ENCODE peak calls at places on chromosomes 7 and 10, in seven cellular contexts. K, M, I, P, Q, A and G are unnamed samples.

GRCh38 chr10:60809157-60809556 is 30.9 kb downstream of the CDK1 start:
- DNase-seq in M (peak; percentile 47), P (no peak), A (no peak), Q (no peak), I (no peak), K (peak; percentile 90), G (no peak)

GRCh38 chr10:78777466-78778256 is 291.1 kb upstream of the ZMIZ1 start:
- DNase-seq in K (peak; percentile 55), A (peak; percentile 79), Q (no peak), P (no peak), M (peak; percentile 33), I (no peak), G (no peak)

GRCh38 chr7:141649865-141650499 is 52.0 kb downstream of the DENND11 start:
- DNase-seq in P (no peak), I (peak; percentile 70), K (peak; percentile 90), A (peak; percentile 68), Q (peak; percentile 66), M (peak; percentile 45), G (peak; percentile 57)

GRCh38 chr10:97173036-97173435 is 12.7 kb downstream of the SLIT1 start:
- DNase-seq in P (no peak), I (no peak), K (no peak), A (no peak), M (no peak), Q (no peak), G (no peak)

GRCh38 chr7:89339748-89340147 is 544.2 kb upstream of the TEX47 start:
- DNase-seq in A (no peak), Q (no peak), P (no peak), M (no peak), I (no peak), K (no peak), G (no peak)

GRCh38 chr10:110643670-110644597 is at the start of gene RBM20:
- DNase-seq in Q (no peak), K (no peak), A (no peak), P (no peak), I (no peak), M (no peak), G (peak; percentile 50)

GRCh38 chr10:118471863-118472262 is 123.6 kb downstream of the PRLHR start:
- DNase-seq in Q (no peak), K (peak; percentile 98), A (no peak), M (no peak), I (no peak), P (no peak), G (no peak)

GRCh38 chr7:104272767-104273384 is 55.5 kb upstream of the LHFPL3 start:
- DNase-seq in K (peak; percentile 68), Q (peak; percentile 7), M (no peak), A (no peak), I (no peak), P (no peak), G (no peak)

GRCh38 chr10:45000138-45000763 is 472 bp upstream of the ZNF22 start:
- DNase-seq in A (peak; percentile 91), P (no peak), M (peak; percentile 86), Q (no peak), I (no peak), K (peak; percentile 97), G (no peak)

GRCh38 chr10:26697922-26698608 is 564 bp downstream of the PDSS1 start:
- DNase-seq in I (no peak), A (no peak), K (peak; percentile 5), P (no peak), M (no peak), Q (no peak), G (no peak)

GRCh38 chr7:45647967-45648670 is 74.0 kb downstream of the ADCY1 start:
- DNase-seq in M (no peak), Q (no peak), A (no peak), I (peak; percentile 21), K (no peak), P (no peak), G (no peak)

GRCh38 chr7:142407939-142408573 is 150.2 kb upstream of the PRSS58 start:
- DNase-seq in A (no peak), P (no peak), I (no peak), M (no peak), K (peak; percentile 30), Q (no peak), G (no peak)

GRCh38 chr10:8402469-8403074 is 348.1 kb downstream of the GATA3 start:
- DNase-seq in I (no peak), P (no peak), K (no peak), M (no peak), A (no peak), Q (no peak), G (no peak)

GRCh38 chr7:37977243-37977642 is 56.8 kb downstream of the EPDR1 start:
- DNase-seq in P (no peak), K (peak; percentile 58), M (no peak), Q (no peak), A (no peak), I (no peak), G (no peak)

GRCh38 chr10:59907918-59908807 is 1.8 kb upstream of the CCDC6 start:
- DNase-seq in P (peak; percentile 60), A (peak; percentile 81), Q (peak; percentile 63), M (peak; percentile 65), I (peak; percentile 64), K (peak; percentile 91), G (peak; percentile 61)

GRCh38 chr7:31175672-31176071 is 123.6 kb downstream of the ADCYAP1R1 start:
- DNase-seq in A (no peak), M (no peak), I (no peak), K (no peak), Q (no peak), P (no peak), G (no peak)

GRCh38 chr7:56007167-56007652 is 42.8 kb downstream of the NIPSNAP2 start:
- DNase-seq in A (no peak), I (no peak), P (no peak), M (no peak), K (no peak), Q (no peak), G (no peak)

GRCh38 chr7:131224996-131225395 is 102.7 kb upstream of the MKLN1 start:
- DNase-seq in A (no peak), M (no peak), K (no peak), P (no peak), Q (no peak), I (no peak), G (no peak)

GRCh38 chr10:62323751-62324150 is 50.4 kb upstream of the ZNF365 start:
- DNase-seq in I (no peak), A (no peak), Q (no peak), K (no peak), M (no peak), P (no peak), G (no peak)

GRCh38 chr7:69738396-69738889 is 140.2 kb downstream of the AUTS2 start:
- DNase-seq in K (peak; percentile 65), Q (no peak), A (no peak), I (no peak), P (no peak), M (no peak), G (no peak)

GRCh38 chr10:4638116-4638515 is 187.9 kb upstream of the AKR1E2 start:
- DNase-seq in P (no peak), M (no peak), Q (no peak), I (no peak), K (no peak), A (no peak), G (no peak)

GRCh38 chr7:102432476-102433318 is 678 bp upstream of the ORAI2 start:
- DNase-seq in A (no peak), Q (no peak), I (no peak), M (no peak), P (no peak), K (no peak), G (peak; percentile 67)

GRCh38 chr10:28326516-28327493 is 23.9 kb upstream of the MPP7 start:
- DNase-seq in I (peak; percentile 70), Q (no peak), A (peak; percentile 50), M (peak; percentile 9), P (peak; percentile 47), K (peak; percentile 64), G (no peak)

GRCh38 chr7:13327669-13328068 is 640.2 kb downstream of the ARL4A start:
- DNase-seq in A (no peak), Q (no peak), M (no peak), P (no peak), K (peak; percentile 7), I (no peak), G (no peak)

GRCh38 chr10:129973674-129974059 is 9.6 kb upstream of the EBF3 start:
- DNase-seq in K (no peak), I (no peak), A (no peak), M (no peak), Q (no peak), P (no peak), G (peak; percentile 4)

GRCh38 chr10:91891285-91892001 is 17.8 kb downstream of the FGFBP3 start:
- DNase-seq in I (no peak), A (no peak), P (no peak), K (peak; percentile 96), Q (no peak), M (no peak), G (no peak)

GRCh38 chr7:149790146-149790548 is 16.8 kb upstream of the ZNF467 start:
- DNase-seq in A (no peak), M (no peak), Q (no peak), I (peak; percentile 51), P (peak; percentile 77), K (no peak), G (no peak)
- TF ChIP-seq CTCF in A (no peak), M (peak; percentile 20), Q (peak; percentile 18), I (no peak), P (peak; percentile 61), K (no peak), G (peak; percentile 42)

GRCh38 chr7:112739436-112740180 is 50.6 kb downstream of the TMEM168 start:
- DNase-seq in I (no peak), A (no peak), P (no peak), M (no peak), K (no peak), Q (no peak), G (no peak)
- H3K4me3 ChIP-seq in I (no peak overlapping the region), A (no peak overlapping the region), P (no peak overlapping the region), M (no peak overlapping the region), K (no peak overlapping the region), Q (no peak overlapping the region), G (no peak overlapping the region)

GRCh38 chr7:967361-968082 is 7.8 kb downstream of the COX19 start:
- DNase-seq in Q (no peak), P (no peak), I (no peak), K (no peak), M (no peak), A (no peak), G (no peak)
- TF ChIP-seq CTCF in Q (no peak), P (no peak), I (no peak), K (no peak), M (no peak), A (no peak), G (no peak)

GRCh38 chr7:94300176-94300835 is 94.4 kb upstream of the COL1A2 start:
- DNase-seq in A (no peak), I (no peak), Q (no peak), P (no peak), K (no peak), M (no peak), G (no peak)
- H3K4me3 ChIP-seq in A (no peak overlapping the region), I (no peak overlapping the region), Q (no peak overlapping the region), P (no peak overlapping the region), K (no peak overlapping the region), M (no peak overlapping the region), G (no peak overlapping the region)

DNA sequence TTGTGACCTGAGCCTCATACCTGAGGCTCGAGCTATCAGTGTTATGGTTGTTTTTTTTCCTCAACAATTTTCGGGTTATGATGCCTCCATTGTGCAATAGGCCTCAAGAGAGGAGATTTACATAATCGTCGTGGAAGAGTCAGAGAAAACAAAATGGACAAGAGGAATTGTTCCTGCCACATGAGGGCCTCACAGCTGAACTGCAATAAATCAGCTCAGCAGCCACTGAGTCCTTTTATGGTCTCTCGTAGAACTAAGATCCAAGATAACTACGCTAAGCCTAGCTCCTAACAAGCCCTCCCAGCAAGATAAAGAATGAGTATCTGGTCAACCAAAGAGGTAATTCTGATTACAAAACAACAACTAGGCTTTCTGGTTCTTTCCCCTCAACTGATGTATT is 336.8 kb downstream of the WDR11 start:
- DNase-seq in M (peak; percentile 74), Q (no peak), K (no peak), A (peak; percentile 39), P (no peak), I (no peak), G (no peak)
- TF ChIP-seq CTCF in M (no peak), Q (no peak), K (no peak), A (no peak), P (no peak), I (peak; percentile 13), G (no peak)